ENCODE peak calls at places on chromosomes 12 and 14, in seven cellular contexts. One of them, this sample, is unnamed.

GRCh38 chr12:47832263-47832933 is 12.7 kb upstream of the HDAC7 start:
- DNase-seq in A673: no peak
- DNase-seq in ovary: no peak
- DNase-seq in cardiac muscle cell: no peak
- DNase-seq in heart left ventricle: no peak
- DNase-seq in breast epithelium: no peak
- DNase-seq in AG04450: no peak
- DNase-seq in this sample: no peak

GRCh38 chr12:96112733-96113132 is 77.3 kb upstream of the LTA4H start:
- DNase-seq in heart left ventricle: no peak
- DNase-seq in ovary: no peak
- DNase-seq in A673: no peak
- DNase-seq in cardiac muscle cell: no peak
- DNase-seq in breast epithelium: no peak
- DNase-seq in AG04450: no peak
- DNase-seq in this sample: no peak

GRCh38 chr14:52299692-52300278 is 14.3 kb upstream of the PTGER2 start:
- DNase-seq in AG04450: no peak
- DNase-seq in heart left ventricle: no peak
- DNase-seq in breast epithelium: no peak
- DNase-seq in ovary: no peak
- DNase-seq in cardiac muscle cell: peak; percentile 74
- DNase-seq in A673: peak; percentile 64
- DNase-seq in this sample: no peak

GRCh38 chr12:62484234-62484633 is 17.6 kb downstream of the MON2 start:
- DNase-seq in AG04450: no peak
- DNase-seq in A673: no peak
- DNase-seq in cardiac muscle cell: no peak
- DNase-seq in breast epithelium: no peak
- DNase-seq in ovary: no peak
- DNase-seq in heart left ventricle: no peak
- DNase-seq in this sample: no peak

GRCh38 chr14:91536327-91536726 is 26.2 kb upstream of the PPP4R3A start:
- DNase-seq in heart left ventricle: no peak
- DNase-seq in cardiac muscle cell: no peak
- DNase-seq in AG04450: no peak
- DNase-seq in A673: no peak
- DNase-seq in ovary: no peak
- DNase-seq in breast epithelium: no peak
- DNase-seq in this sample: no peak

GRCh38 chr12:48988030-48988649 is 10.0 kb downstream of the WNT1 start:
- DNase-seq in breast epithelium: no peak
- DNase-seq in cardiac muscle cell: peak; percentile 58
- DNase-seq in heart left ventricle: peak; percentile 79
- DNase-seq in A673: peak; percentile 60
- DNase-seq in ovary: peak; percentile 62
- DNase-seq in AG04450: no peak
- DNase-seq in this sample: peak; percentile 64

GRCh38 chr14:90758959-90759358 is 57.3 kb downstream of the TTC7B start:
- DNase-seq in heart left ventricle: peak; percentile 77
- DNase-seq in cardiac muscle cell: peak; percentile 42
- DNase-seq in breast epithelium: no peak
- DNase-seq in ovary: peak; percentile 57
- DNase-seq in A673: peak; percentile 32
- DNase-seq in AG04450: no peak
- DNase-seq in this sample: peak; percentile 28

GRCh38 chr12:124147030-124147429 is 147.9 kb upstream of the RFLNA start:
- DNase-seq in A673: no peak
- DNase-seq in cardiac muscle cell: no peak
- DNase-seq in ovary: no peak
- DNase-seq in AG04450: no peak
- DNase-seq in heart left ventricle: no peak
- DNase-seq in breast epithelium: no peak
- DNase-seq in this sample: no peak

GRCh38 chr14:37678916-37679315 is 83.5 kb downstream of the TTC6 start:
- DNase-seq in breast epithelium: no peak
- DNase-seq in A673: no peak
- DNase-seq in cardiac muscle cell: peak; percentile 14
- DNase-seq in AG04450: no peak
- DNase-seq in ovary: no peak
- DNase-seq in heart left ventricle: no peak
- DNase-seq in this sample: no peak

GRCh38 chr14:54572316-54572715 is 5.4 kb downstream of the SAMD4A start:
- DNase-seq in AG04450: no peak
- DNase-seq in A673: peak; percentile 67
- DNase-seq in heart left ventricle: no peak
- DNase-seq in cardiac muscle cell: peak; percentile 41
- DNase-seq in breast epithelium: no peak
- DNase-seq in ovary: no peak
- DNase-seq in this sample: no peak
- TF ChIP-seq CTCF in AG04450: peak; percentile 46
- TF ChIP-seq CTCF in A673: peak; percentile 61
- TF ChIP-seq CTCF in heart left ventricle: peak; percentile 33
- TF ChIP-seq CTCF in cardiac muscle cell: peak; percentile 39
- TF ChIP-seq CTCF in breast epithelium: no peak
- TF ChIP-seq CTCF in ovary: no peak
- TF ChIP-seq CTCF in this sample: no peak

DNA sequence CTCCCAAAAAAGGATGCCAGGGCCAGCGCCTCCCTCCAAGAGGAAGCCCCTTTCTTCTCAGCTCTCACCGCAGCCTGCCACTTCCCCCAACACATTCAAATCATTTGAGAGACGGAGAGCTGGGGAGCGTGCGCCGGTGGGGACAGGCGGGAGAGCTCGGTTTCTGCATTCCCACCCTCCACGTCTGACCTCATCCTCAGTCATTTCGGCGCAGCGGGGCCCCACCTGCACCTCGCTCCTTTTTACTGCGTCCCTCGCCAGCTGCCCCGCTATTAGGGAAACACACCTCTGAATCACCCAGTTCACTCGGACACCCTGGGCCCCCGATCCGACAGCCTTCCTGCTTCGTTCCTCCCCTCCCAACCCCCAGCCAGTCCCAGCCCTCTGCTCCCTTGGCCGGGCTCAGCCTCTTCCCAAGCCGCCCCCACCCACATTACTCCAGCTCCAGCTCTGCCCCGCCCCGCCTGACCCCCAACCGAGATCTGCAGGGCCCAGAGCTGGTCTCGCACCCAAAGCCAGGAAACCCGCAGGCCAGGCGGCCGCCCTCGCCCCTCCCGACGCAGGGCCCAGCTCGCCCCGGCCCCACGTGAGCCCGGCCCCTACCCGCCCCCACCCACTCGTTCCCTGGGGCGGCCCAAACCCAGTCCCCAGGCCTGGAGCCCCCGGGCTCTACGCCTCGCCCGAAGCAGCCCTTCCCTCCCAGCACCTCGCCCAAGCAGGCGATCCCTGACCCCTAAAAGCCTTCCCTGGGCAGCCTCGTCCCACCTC is 797 bp downstream of the CORO1C start:
- DNase-seq in ovary: peak; percentile 78
- DNase-seq in heart left ventricle: peak; percentile 80
- DNase-seq in AG04450: peak; percentile 65
- DNase-seq in breast epithelium: peak; percentile 62
- DNase-seq in A673: peak; percentile 75
- DNase-seq in cardiac muscle cell: peak; percentile 73
- DNase-seq in this sample: peak; percentile 65
- H3K27me3 ChIP-seq in ovary: no peaks in the 10 kb centered on the region
- H3K27me3 ChIP-seq in heart left ventricle: no peaks in the 10 kb centered on the region
- H3K27me3 ChIP-seq in AG04450: no peaks in the 10 kb centered on the region
- H3K27me3 ChIP-seq in breast epithelium: no peaks in the 10 kb centered on the region
- H3K27me3 ChIP-seq in A673: no peaks in the 10 kb centered on the region
- H3K27me3 ChIP-seq in cardiac muscle cell: no peaks in the 10 kb centered on the region
- H3K27me3 ChIP-seq in this sample: no peaks in the 10 kb centered on the region

DNA sequence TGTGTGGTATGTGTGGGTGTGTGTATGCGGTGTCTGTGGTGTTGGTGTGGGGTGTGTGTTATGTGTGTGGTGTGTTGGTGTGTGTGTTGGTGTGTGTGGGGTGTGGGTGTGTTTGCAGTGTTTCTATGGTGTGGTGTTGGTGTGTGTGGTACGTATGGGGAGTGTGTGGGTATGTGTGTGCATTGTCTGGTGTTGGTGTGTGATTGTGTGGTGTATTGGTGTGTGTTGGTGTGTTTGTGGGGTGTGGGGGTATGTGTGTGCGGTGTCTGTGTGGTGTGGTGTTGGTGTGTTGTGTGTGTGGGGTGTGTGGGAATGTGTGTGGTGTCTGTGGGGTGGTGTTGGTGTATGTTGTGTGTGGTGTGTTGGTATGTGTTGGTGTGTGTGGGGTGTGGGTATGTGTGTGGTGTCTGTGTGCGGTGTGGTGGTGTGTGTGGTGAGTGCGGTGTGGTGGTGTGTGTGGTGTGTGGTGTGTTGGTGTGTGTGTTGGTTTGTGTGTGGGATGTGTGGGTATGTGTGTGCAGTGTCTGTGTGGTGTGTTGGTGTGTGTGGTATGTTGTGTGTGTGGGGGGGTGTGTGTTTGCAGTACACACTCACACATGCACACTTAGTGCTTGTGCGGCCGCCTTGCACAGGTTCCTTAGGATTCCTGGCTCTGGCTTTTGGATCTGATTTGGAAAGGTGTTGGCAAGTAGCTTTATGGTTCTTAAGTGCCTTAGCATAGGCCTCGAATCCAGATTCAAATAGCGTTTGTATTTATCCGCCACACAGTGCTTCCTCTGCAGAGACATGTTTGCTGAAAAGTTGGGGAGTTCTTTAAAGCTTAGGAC is 16.4 kb downstream of the MLXIP start:
- DNase-seq in cardiac muscle cell: peak; percentile 70
- DNase-seq in A673: peak; percentile 50
- DNase-seq in AG04450: no peak
- DNase-seq in ovary: no peak
- DNase-seq in heart left ventricle: no peak
- DNase-seq in breast epithelium: no peak
- DNase-seq in this sample: peak; percentile 12
- H3K4me3 ChIP-seq in cardiac muscle cell: no peak overlapping the region
- H3K4me3 ChIP-seq in A673: no peak overlapping the region
- H3K4me3 ChIP-seq in AG04450: no peak overlapping the region
- H3K4me3 ChIP-seq in ovary: no peak overlapping the region
- H3K4me3 ChIP-seq in heart left ventricle: no peak overlapping the region
- H3K4me3 ChIP-seq in breast epithelium: no peak overlapping the region
- H3K4me3 ChIP-seq in this sample: no peak overlapping the region

GRCh38 chr12:128449146-128449894 is 182.3 kb downstream of the TMEM132C start:
- DNase-seq in breast epithelium: no peak
- DNase-seq in ovary: no peak
- DNase-seq in heart left ventricle: no peak
- DNase-seq in A673: peak; percentile 18
- DNase-seq in cardiac muscle cell: no peak
- DNase-seq in AG04450: no peak
- DNase-seq in this sample: no peak

GRCh38 chr12:128450810-128451209 is 183.8 kb downstream of the TMEM132C start:
- DNase-seq in cardiac muscle cell: no peak
- DNase-seq in ovary: no peak
- DNase-seq in heart left ventricle: no peak
- DNase-seq in breast epithelium: no peak
- DNase-seq in A673: no peak
- DNase-seq in AG04450: no peak
- DNase-seq in this sample: no peak

DNA sequence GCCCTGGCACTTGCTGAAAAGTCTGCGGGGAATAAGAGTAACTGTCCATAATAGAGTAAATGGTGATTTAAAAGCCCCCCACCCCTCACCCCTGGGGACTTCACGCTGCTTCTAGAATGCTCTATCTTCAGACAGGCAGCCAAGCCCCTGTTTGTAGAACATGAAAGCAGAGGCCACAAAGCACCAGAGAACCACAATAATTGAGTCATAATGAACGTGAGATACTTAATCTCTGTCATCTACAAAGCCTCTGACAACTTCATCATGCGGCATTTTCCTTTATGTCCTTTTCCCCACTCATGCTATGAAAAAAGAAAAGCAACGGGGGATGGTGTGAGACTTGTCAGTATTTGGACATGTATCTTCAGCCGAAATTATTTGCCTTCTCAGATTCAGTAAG is 178.8 kb downstream of the TMEM132C start:
- DNase-seq in A673: no peak
- DNase-seq in heart left ventricle: no peak
- DNase-seq in AG04450: no peak
- DNase-seq in cardiac muscle cell: no peak
- DNase-seq in ovary: no peak
- DNase-seq in breast epithelium: no peak
- DNase-seq in this sample: no peak
- TF ChIP-seq CTCF in A673: no peak
- TF ChIP-seq CTCF in heart left ventricle: no peak
- TF ChIP-seq CTCF in AG04450: no peak
- TF ChIP-seq CTCF in cardiac muscle cell: no peak
- TF ChIP-seq CTCF in ovary: no peak
- TF ChIP-seq CTCF in breast epithelium: no peak
- TF ChIP-seq CTCF in this sample: no peak